ENCODE peak calls at places on chromosomes 4 and X, in eight cellular contexts. L, D, P, F, Y, M, K and Q are unnamed samples.

GRCh38 chr4:152594981-152595916 is 59.4 kb upstream of the FBXW7 start:
- DNase-seq in L (no peak), D (no peak), P (no peak), F (no peak), Y (no peak), M (no peak), K (no peak), Q (no peak)

GRCh38 chr4:143347495-143347894 is 10.8 kb downstream of the GAB1 start:
- DNase-seq in L (no peak), D (no peak), P (no peak), F (no peak), Y (no peak), M (no peak), K (no peak), Q (no peak)

GRCh38 chrX:65871671-65872311 is 168.1 kb downstream of the VSIG4 start:
- DNase-seq in L (no peak), D (no peak), P (no peak), F (no peak), Y (no peak), M (no peak), K (no peak), Q (peak; percentile 22)

GRCh38 chr4:121824171-121824527 is 466 bp upstream of the CCNA2 start:
- DNase-seq in L (no peak), D (no peak), P (no peak), F (no peak), Y (no peak), M (no peak), K (no peak), Q (no peak)

GRCh38 chrX:81120936-81121351 is 80.8 kb downstream of the HMGN5 start:
- DNase-seq in L (no peak), D (peak; percentile 49), P (peak; percentile 59), F (peak; percentile 57), Y (peak; percentile 14), M (peak; percentile 20), K (peak; percentile 53), Q (peak; percentile 51)

GRCh38 chr4:36177946-36178345 is 66.4 kb downstream of the ARAP2 start:
- DNase-seq in L (no peak), D (peak; percentile 26), P (no peak), F (no peak), Y (no peak), M (no peak), K (no peak), Q (no peak)

GRCh38 chr4:176921256-176921655 is 128.5 kb upstream of the VEGFC start:
- DNase-seq in L (no peak), D (peak; percentile 15), P (no peak), F (no peak), Y (no peak), M (no peak), K (no peak), Q (no peak)

GRCh38 chr4:26412381-26413372 is 77.6 kb downstream of the CCKAR start:
- DNase-seq in L (no peak), D (peak; percentile 26), P (no peak), F (peak; percentile 83), Y (no peak), M (no peak), K (no peak), Q (no peak)

GRCh38 chrX:39714471-39714870 is 383.3 kb downstream of the BCOR start:
- DNase-seq in L (no peak), D (no peak), P (no peak), F (no peak), Y (no peak), M (no peak), K (no peak), Q (no peak)

GRCh38 chr4:38842998-38843397 is 13.6 kb downstream of the TLR6 start:
- DNase-seq in L (no peak), D (no peak), P (no peak), F (no peak), Y (no peak), M (no peak), K (no peak), Q (no peak)

GRCh38 chr4:2441393-2442174 is 22.8 kb downstream of the CFAP99 start:
- DNase-seq in L (peak; percentile 93), D (peak; percentile 42), P (peak; percentile 66), F (peak; percentile 52), Y (peak; percentile 39), M (no peak), K (peak; percentile 63), Q (peak; percentile 94)

GRCh38 chrX:20066968-20067708 is 49.6 kb downstream of the MAP7D2 start:
- DNase-seq in L (peak; percentile 24), D (peak; percentile 57), P (peak; percentile 66), F (peak; percentile 12), Y (no peak), M (no peak), K (no peak), Q (peak; percentile 23)

GRCh38 chrX:110759785-110760184 is 35.8 kb downstream of the CHRDL1 start:
- DNase-seq in L (no peak), D (peak; percentile 84), P (peak; percentile 85), F (no peak), Y (no peak), M (no peak), K (no peak), Q (no peak)

GRCh38 chr4:10173754-10174749 is 57.5 kb upstream of the WDR1 start:
- DNase-seq in L (no peak), D (no peak), P (no peak), F (peak; percentile 86), Y (peak; percentile 85), M (peak; percentile 24), K (peak; percentile 74), Q (no peak)

GRCh38 chrX:150765237-150765636 is 72.0 kb downstream of the MTMR1 start:
- DNase-seq in L (no peak), D (no peak), P (no peak), F (no peak), Y (no peak), M (no peak), K (no peak), Q (no peak)

GRCh38 chr4:38162240-38162784 is 202.1 kb downstream of the PTTG2 start:
- DNase-seq in L (no peak), D (peak; percentile 91), P (peak; percentile 94), F (peak; percentile 23), Y (no peak), M (no peak), K (no peak), Q (no peak)

GRCh38 chr4:38161208-38162113 is 201.3 kb downstream of the PTTG2 start:
- DNase-seq in L (no peak), D (peak; percentile 50), P (peak; percentile 76), F (no peak), Y (no peak), M (no peak), K (no peak), Q (no peak)

GRCh38 chrX:130100180-130100579 is 10.1 kb downstream of the ELF4 start:
- DNase-seq in L (no peak), D (no peak), P (peak; percentile 96), F (peak; percentile 31), Y (peak; percentile 71), M (no peak), K (peak; percentile 85), Q (no peak)

GRCh38 chrX:994780-995179 is 217.7 kb downstream of the CRLF2 start:
- DNase-seq in L (no peak), D (no peak), P (no peak), F (no peak), Y (no peak), M (no peak), K (no peak), Q (no peak)

GRCh38 chrX:1002611-1003010 is 209.8 kb downstream of the CRLF2 start:
- DNase-seq in L (no peak), D (no peak), P (no peak), F (no peak), Y (no peak), M (no peak), K (no peak), Q (no peak)

DNA sequence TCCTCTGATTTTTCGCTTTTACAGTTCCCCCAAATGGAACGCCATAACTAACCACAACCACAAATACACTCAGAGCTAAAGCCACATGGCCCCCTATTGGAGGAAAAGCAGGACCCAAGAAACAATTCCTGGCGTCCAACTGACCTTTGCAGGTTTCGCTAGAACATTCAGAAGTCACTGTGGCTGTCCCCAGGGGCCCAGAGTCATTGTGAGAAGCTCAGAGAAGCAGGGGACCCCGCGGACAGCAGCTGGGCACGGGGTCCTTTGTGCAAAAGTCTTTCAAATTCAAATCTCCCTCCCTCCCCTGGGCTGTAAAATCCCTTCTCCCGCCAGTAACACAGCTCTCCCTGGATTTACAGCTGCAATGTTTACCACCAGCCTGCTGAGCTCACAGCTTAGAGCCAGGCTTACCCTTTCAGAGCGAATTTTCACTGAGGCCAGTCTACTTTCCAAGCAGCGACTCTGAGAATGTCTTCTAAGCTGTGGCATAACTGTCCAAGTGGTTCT is 214.8 kb downstream of the CRLF2 start:
- DNase-seq in L (no peak), D (no peak), P (no peak), F (no peak), Y (no peak), M (no peak), K (peak; percentile 15), Q (no peak)
- TF ChIP-seq CTCF in L (no peak), D (no peak), P (no peak), F (no peak), Y (no peak), M (no peak), K (no peak), Q (no peak)

GRCh38 chr4:57156242-57156990 is 46.2 kb upstream of the IGFBP7 start:
- DNase-seq in L (no peak), D (no peak), P (no peak), F (no peak), Y (no peak), M (no peak), K (no peak), Q (no peak)

GRCh38 chr4:57159866-57160265 is 49.7 kb upstream of the IGFBP7 start:
- DNase-seq in L (no peak), D (peak; percentile 37), P (peak; percentile 23), F (no peak), Y (no peak), M (no peak), K (no peak), Q (no peak)

GRCh38 chr4:57157611-57158137 is 47.5 kb upstream of the IGFBP7 start:
- DNase-seq in L (no peak), D (no peak), P (no peak), F (no peak), Y (no peak), M (no peak), K (no peak), Q (no peak)

GRCh38 chr4:57158762-57159161 is 48.6 kb upstream of the IGFBP7 start:
- DNase-seq in L (no peak), D (peak; percentile 49), P (no peak), F (no peak), Y (no peak), M (no peak), K (no peak), Q (no peak)

GRCh38 chr4:57158221-57158620 is 48.0 kb upstream of the IGFBP7 start:
- DNase-seq in L (no peak), D (no peak), P (peak; percentile 22), F (no peak), Y (no peak), M (no peak), K (no peak), Q (no peak)
- TF ChIP-seq CTCF in L (no peak), D (no peak), P (peak; percentile 18), F (no peak), Y (no peak), M (no peak), K (no peak), Q (no peak)

GRCh38 chr4:147730333-147730732 is 1.6 kb upstream of the ARHGAP10 start:
- DNase-seq in L (no peak), D (no peak), P (no peak), F (no peak), Y (no peak), M (no peak), K (no peak), Q (no peak)
- TF ChIP-seq CTCF in L (no peak), D (peak; percentile 17), P (peak; percentile 5), F (no peak), Y (no peak), M (no peak), K (no peak), Q (no peak)

GRCh38 chr4:110211007-110211769 is 12.8 kb upstream of the ELOVL6 start:
- DNase-seq in L (no peak), D (peak; percentile 51), P (peak; percentile 66), F (peak; percentile 33), Y (no peak), M (no peak), K (no peak), Q (peak; percentile 59)
- TF ChIP-seq CTCF in L (peak; percentile 64), D (peak; percentile 91), P (peak; percentile 96), F (peak; percentile 64), Y (peak; percentile 66), M (peak; percentile 51), K (peak; percentile 66), Q (peak; percentile 72)